ENCODE peak calls at places on chromosomes 6 and 20, in ten cellular contexts. One of them, this sample, is unnamed.

GRCh38 chr6:40543776-40544175 is 43.4 kb downstream of the LRFN2 start:
- DNase-seq in HTR-8/SVneo: no peak
- DNase-seq in CD8-positive, alpha-beta memory T cell: no peak
- DNase-seq in T-helper 2 cell: no peak
- DNase-seq in CMK: no peak
- DNase-seq in A172: peak; percentile 4
- DNase-seq in Ammon's horn: no peak
- DNase-seq in cardiac fibroblast: no peak
- DNase-seq in IMR-90: no peak
- DNase-seq in HT1080: peak; percentile 8
- DNase-seq in this sample: no peak

GRCh38 chr6:38215225-38215624 is 395.7 kb downstream of the ZFAND3 start:
- DNase-seq in HTR-8/SVneo: no peak
- DNase-seq in CD8-positive, alpha-beta memory T cell: no peak
- DNase-seq in T-helper 2 cell: no peak
- DNase-seq in CMK: no peak
- DNase-seq in A172: no peak
- DNase-seq in Ammon's horn: peak; percentile 46
- DNase-seq in cardiac fibroblast: no peak
- DNase-seq in IMR-90: no peak
- DNase-seq in HT1080: no peak
- DNase-seq in this sample: no peak

GRCh38 chr6:18324708-18325047 is 60.3 kb upstream of the DEK start:
- DNase-seq in HTR-8/SVneo: no peak
- DNase-seq in CD8-positive, alpha-beta memory T cell: no peak
- DNase-seq in T-helper 2 cell: no peak
- DNase-seq in CMK: no peak
- DNase-seq in A172: no peak
- DNase-seq in Ammon's horn: no peak
- DNase-seq in cardiac fibroblast: no peak
- DNase-seq in IMR-90: no peak
- DNase-seq in HT1080: no peak
- DNase-seq in this sample: no peak

GRCh38 chr6:158161566-158162254 is 6.4 kb downstream of the SERAC1 start:
- DNase-seq in HTR-8/SVneo: no peak
- DNase-seq in CD8-positive, alpha-beta memory T cell: no peak
- DNase-seq in T-helper 2 cell: no peak
- DNase-seq in CMK: no peak
- DNase-seq in A172: no peak
- DNase-seq in Ammon's horn: no peak
- DNase-seq in cardiac fibroblast: no peak
- DNase-seq in IMR-90: no peak
- DNase-seq in HT1080: no peak
- DNase-seq in this sample: no peak

GRCh38 chr6:40330301-40330721 is 256.9 kb downstream of the LRFN2 start:
- DNase-seq in HTR-8/SVneo: no peak
- DNase-seq in CD8-positive, alpha-beta memory T cell: no peak
- DNase-seq in T-helper 2 cell: no peak
- DNase-seq in CMK: no peak
- DNase-seq in A172: no peak
- DNase-seq in Ammon's horn: no peak
- DNase-seq in cardiac fibroblast: no peak
- DNase-seq in IMR-90: no peak
- DNase-seq in HT1080: no peak
- DNase-seq in this sample: no peak

GRCh38 chr6:105209950-105210706 is 30.3 kb upstream of the POPDC3 start:
- DNase-seq in HTR-8/SVneo: no peak
- DNase-seq in CD8-positive, alpha-beta memory T cell: no peak
- DNase-seq in T-helper 2 cell: no peak
- DNase-seq in CMK: no peak
- DNase-seq in A172: peak; percentile 33
- DNase-seq in Ammon's horn: no peak
- DNase-seq in cardiac fibroblast: peak; percentile 91
- DNase-seq in IMR-90: peak; percentile 85
- DNase-seq in HT1080: peak; percentile 94
- DNase-seq in this sample: no peak

GRCh38 chr20:25003002-25003401 is 10.5 kb upstream of the APMAP start:
- DNase-seq in HTR-8/SVneo: no peak
- DNase-seq in CD8-positive, alpha-beta memory T cell: no peak
- DNase-seq in T-helper 2 cell: no peak
- DNase-seq in CMK: no peak
- DNase-seq in A172: no peak
- DNase-seq in Ammon's horn: no peak
- DNase-seq in cardiac fibroblast: no peak
- DNase-seq in IMR-90: no peak
- DNase-seq in HT1080: no peak
- DNase-seq in this sample: no peak

GRCh38 chr6:33126101-33126714 is 50.4 kb downstream of the HLA-DPB1 start:
- DNase-seq in HTR-8/SVneo: peak; percentile 32
- DNase-seq in CD8-positive, alpha-beta memory T cell: peak; percentile 36
- DNase-seq in T-helper 2 cell: peak; percentile 52
- DNase-seq in CMK: no peak
- DNase-seq in A172: peak; percentile 34
- DNase-seq in Ammon's horn: peak; percentile 45
- DNase-seq in cardiac fibroblast: peak; percentile 67
- DNase-seq in IMR-90: peak; percentile 12
- DNase-seq in HT1080: peak; percentile 6
- DNase-seq in this sample: peak; percentile 41

GRCh38 chr20:14337400-14338171 is at the start of gene FLRT3:
- DNase-seq in HTR-8/SVneo: peak; percentile 14
- DNase-seq in CD8-positive, alpha-beta memory T cell: no peak
- DNase-seq in T-helper 2 cell: no peak
- DNase-seq in CMK: peak; percentile 4
- DNase-seq in A172: peak; percentile 93
- DNase-seq in Ammon's horn: peak; percentile 97
- DNase-seq in cardiac fibroblast: peak; percentile 86
- DNase-seq in IMR-90: peak; percentile 96
- DNase-seq in HT1080: peak; percentile 96
- DNase-seq in this sample: peak; percentile 94

GRCh38 chr6:153208706-153209105 is 77.6 kb upstream of the RGS17 start:
- DNase-seq in HTR-8/SVneo: no peak
- DNase-seq in CD8-positive, alpha-beta memory T cell: no peak
- DNase-seq in T-helper 2 cell: no peak
- DNase-seq in CMK: no peak
- DNase-seq in A172: no peak
- DNase-seq in Ammon's horn: peak; percentile 23
- DNase-seq in cardiac fibroblast: no peak
- DNase-seq in IMR-90: no peak
- DNase-seq in HT1080: no peak
- DNase-seq in this sample: no peak

GRCh38 chr6:52288216-52288615 is 3.7 kb upstream of the MCM3 start:
- DNase-seq in HTR-8/SVneo: no peak
- DNase-seq in CD8-positive, alpha-beta memory T cell: no peak
- DNase-seq in T-helper 2 cell: no peak
- DNase-seq in CMK: no peak
- DNase-seq in A172: no peak
- DNase-seq in Ammon's horn: no peak
- DNase-seq in cardiac fibroblast: no peak
- DNase-seq in IMR-90: no peak
- DNase-seq in HT1080: no peak
- DNase-seq in this sample: no peak

GRCh38 chr6:129331450-129332138 is 378.4 kb downstream of the ARHGAP18 start:
- DNase-seq in HTR-8/SVneo: no peak
- DNase-seq in CD8-positive, alpha-beta memory T cell: no peak
- DNase-seq in T-helper 2 cell: no peak
- DNase-seq in CMK: no peak
- DNase-seq in A172: peak; percentile 31
- DNase-seq in Ammon's horn: no peak
- DNase-seq in cardiac fibroblast: peak; percentile 83
- DNase-seq in IMR-90: peak; percentile 78
- DNase-seq in HT1080: peak; percentile 85
- DNase-seq in this sample: peak; percentile 9

GRCh38 chr6:166822609-166823008 is 133.7 kb downstream of the RNASET2 start:
- DNase-seq in HTR-8/SVneo: no peak
- DNase-seq in CD8-positive, alpha-beta memory T cell: no peak
- DNase-seq in T-helper 2 cell: no peak
- DNase-seq in CMK: no peak
- DNase-seq in A172: no peak
- DNase-seq in Ammon's horn: no peak
- DNase-seq in cardiac fibroblast: no peak
- DNase-seq in IMR-90: no peak
- DNase-seq in HT1080: no peak
- DNase-seq in this sample: no peak

GRCh38 chr6:143248359-143248758 is 187.7 kb downstream of the AIG1 start:
- DNase-seq in HTR-8/SVneo: no peak
- DNase-seq in CD8-positive, alpha-beta memory T cell: no peak
- DNase-seq in T-helper 2 cell: no peak
- DNase-seq in CMK: no peak
- DNase-seq in A172: no peak
- DNase-seq in Ammon's horn: no peak
- DNase-seq in cardiac fibroblast: no peak
- DNase-seq in IMR-90: no peak
- DNase-seq in HT1080: no peak
- DNase-seq in this sample: no peak

GRCh38 chr6:55182016-55182650 is 7.8 kb downstream of the HCRTR2 start:
- DNase-seq in HTR-8/SVneo: no peak
- DNase-seq in CD8-positive, alpha-beta memory T cell: no peak
- DNase-seq in T-helper 2 cell: no peak
- DNase-seq in CMK: no peak
- DNase-seq in A172: no peak
- DNase-seq in Ammon's horn: no peak
- DNase-seq in cardiac fibroblast: no peak
- DNase-seq in IMR-90: no peak
- DNase-seq in HT1080: no peak
- DNase-seq in this sample: no peak

GRCh38 chr6:162711376-162711775 is 16.2 kb downstream of the PRKN start:
- DNase-seq in HTR-8/SVneo: no peak
- DNase-seq in CD8-positive, alpha-beta memory T cell: no peak
- DNase-seq in T-helper 2 cell: no peak
- DNase-seq in CMK: no peak
- DNase-seq in A172: no peak
- DNase-seq in Ammon's horn: no peak
- DNase-seq in cardiac fibroblast: no peak
- DNase-seq in IMR-90: no peak
- DNase-seq in HT1080: no peak
- DNase-seq in this sample: no peak

GRCh38 chr6:29828471-29828797 is 809 bp downstream of the HLA-G start:
- DNase-seq in HTR-8/SVneo: no peak
- DNase-seq in CD8-positive, alpha-beta memory T cell: no peak
- DNase-seq in T-helper 2 cell: peak; percentile 16
- DNase-seq in CMK: no peak
- DNase-seq in A172: no peak
- DNase-seq in Ammon's horn: no peak
- DNase-seq in cardiac fibroblast: no peak
- DNase-seq in IMR-90: no peak
- DNase-seq in HT1080: no peak
- DNase-seq in this sample: no peak

GRCh38 chr6:107080036-107080435 is 35.3 kb downstream of the BEND3 start:
- DNase-seq in HTR-8/SVneo: no peak
- DNase-seq in CD8-positive, alpha-beta memory T cell: no peak
- DNase-seq in T-helper 2 cell: no peak
- DNase-seq in CMK: peak; percentile 29
- DNase-seq in A172: no peak
- DNase-seq in Ammon's horn: no peak
- DNase-seq in cardiac fibroblast: peak; percentile 19
- DNase-seq in IMR-90: no peak
- DNase-seq in HT1080: no peak
- DNase-seq in this sample: no peak

GRCh38 chr20:48818481-48818987 is 9.3 kb downstream of the PREX1 start:
- DNase-seq in HTR-8/SVneo: no peak
- DNase-seq in CD8-positive, alpha-beta memory T cell: peak; percentile 52
- DNase-seq in T-helper 2 cell: no peak
- DNase-seq in CMK: no peak
- DNase-seq in A172: no peak
- DNase-seq in Ammon's horn: no peak
- DNase-seq in cardiac fibroblast: no peak
- DNase-seq in IMR-90: no peak
- DNase-seq in HT1080: no peak
- DNase-seq in this sample: no peak

GRCh38 chr20:10338781-10339180 is 95.2 kb downstream of the MKKS start:
- DNase-seq in HTR-8/SVneo: no peak
- DNase-seq in CD8-positive, alpha-beta memory T cell: no peak
- DNase-seq in T-helper 2 cell: no peak
- DNase-seq in CMK: no peak
- DNase-seq in A172: no peak
- DNase-seq in Ammon's horn: no peak
- DNase-seq in cardiac fibroblast: no peak
- DNase-seq in IMR-90: no peak
- DNase-seq in HT1080: no peak
- DNase-seq in this sample: no peak

GRCh38 chr20:24964518-24964838 is 15.4 kb downstream of the CST7 start:
- DNase-seq in HTR-8/SVneo: no peak
- DNase-seq in CD8-positive, alpha-beta memory T cell: no peak
- DNase-seq in T-helper 2 cell: no peak
- DNase-seq in CMK: no peak
- DNase-seq in A172: no peak
- DNase-seq in Ammon's horn: no peak
- DNase-seq in cardiac fibroblast: no peak
- DNase-seq in IMR-90: no peak
- DNase-seq in HT1080: no peak
- DNase-seq in this sample: no peak

GRCh38 chr6:13277231-13277630 is 51.1 kb downstream of the TBC1D7 start:
- DNase-seq in HTR-8/SVneo: no peak
- DNase-seq in CD8-positive, alpha-beta memory T cell: no peak
- DNase-seq in T-helper 2 cell: no peak
- DNase-seq in CMK: no peak
- DNase-seq in A172: no peak
- DNase-seq in Ammon's horn: no peak
- DNase-seq in cardiac fibroblast: no peak
- DNase-seq in IMR-90: no peak
- DNase-seq in HT1080: no peak
- DNase-seq in this sample: no peak

GRCh38 chr6:71260205-71260604 is 28.4 kb upstream of the OGFRL1 start:
- DNase-seq in HTR-8/SVneo: no peak
- DNase-seq in CD8-positive, alpha-beta memory T cell: no peak
- DNase-seq in T-helper 2 cell: no peak
- DNase-seq in CMK: no peak
- DNase-seq in A172: no peak
- DNase-seq in Ammon's horn: no peak
- DNase-seq in cardiac fibroblast: no peak
- DNase-seq in IMR-90: no peak
- DNase-seq in HT1080: no peak
- DNase-seq in this sample: no peak

GRCh38 chr6:161128680-161129196 is 137.2 kb downstream of the MAP3K4 start:
- DNase-seq in HTR-8/SVneo: no peak
- DNase-seq in CD8-positive, alpha-beta memory T cell: no peak
- DNase-seq in T-helper 2 cell: no peak
- DNase-seq in CMK: no peak
- DNase-seq in A172: peak; percentile 87
- DNase-seq in Ammon's horn: no peak
- DNase-seq in cardiac fibroblast: peak; percentile 86
- DNase-seq in IMR-90: peak; percentile 98
- DNase-seq in HT1080: peak; percentile 78
- DNase-seq in this sample: peak; percentile 81

GRCh38 chr6:73586416-73586974 is 65.7 kb upstream of the EEF1A1 start:
- DNase-seq in HTR-8/SVneo: no peak
- DNase-seq in CD8-positive, alpha-beta memory T cell: no peak
- DNase-seq in T-helper 2 cell: no peak
- DNase-seq in CMK: no peak
- DNase-seq in A172: peak; percentile 37
- DNase-seq in Ammon's horn: peak; percentile 34
- DNase-seq in cardiac fibroblast: peak; percentile 48
- DNase-seq in IMR-90: peak; percentile 41
- DNase-seq in HT1080: peak; percentile 26
- DNase-seq in this sample: no peak

GRCh38 chr6:74755196-74755595 is 450.7 kb downstream of the COL12A1 start:
- DNase-seq in HTR-8/SVneo: no peak
- DNase-seq in CD8-positive, alpha-beta memory T cell: no peak
- DNase-seq in T-helper 2 cell: no peak
- DNase-seq in CMK: no peak
- DNase-seq in A172: no peak
- DNase-seq in Ammon's horn: no peak
- DNase-seq in cardiac fibroblast: no peak
- DNase-seq in IMR-90: no peak
- DNase-seq in HT1080: no peak
- DNase-seq in this sample: no peak

GRCh38 chr20:6993526-6993925 is 226.0 kb downstream of the BMP2 start:
- DNase-seq in HTR-8/SVneo: no peak
- DNase-seq in CD8-positive, alpha-beta memory T cell: no peak
- DNase-seq in T-helper 2 cell: no peak
- DNase-seq in CMK: no peak
- DNase-seq in A172: no peak
- DNase-seq in Ammon's horn: no peak
- DNase-seq in cardiac fibroblast: peak; percentile 6
- DNase-seq in IMR-90: no peak
- DNase-seq in HT1080: no peak
- DNase-seq in this sample: no peak

GRCh38 chr20:34643919-34644318 is 33.0 kb downstream of the PIGU start:
- DNase-seq in HTR-8/SVneo: no peak
- DNase-seq in CD8-positive, alpha-beta memory T cell: no peak
- DNase-seq in T-helper 2 cell: no peak
- DNase-seq in CMK: no peak
- DNase-seq in A172: no peak
- DNase-seq in Ammon's horn: no peak
- DNase-seq in cardiac fibroblast: peak; percentile 88
- DNase-seq in IMR-90: peak; percentile 91
- DNase-seq in HT1080: no peak
- DNase-seq in this sample: no peak

This sample was measured in RKO.